ENCODE peak calls at places on chromosome 6, in nine cellular contexts. C is HEK293T; V is stimulated activated naive CD4-positive, alpha-beta T cell; X is uterus; T is GM13977; J is caudate nucleus; G is lower leg skin; F is stimulated activated CD8-positive, alpha-beta memory T cell treated with anti-CD3 and anti-CD28 coated beads, Interleukin-4, amount 100 ng/mL, for 48 hours; N is tibial artery. P is an unnamed sample.

GRCh38 chr6:39686980-39687379 is 38.2 kb downstream of the KIF6 start:
- DNase-seq in G (no peak), N (no peak), V (no peak), X (no peak), J (peak), F (no peak), T (no peak), C (no peak), P (peak)

GRCh38 chr6:53240139-53240538 is 91.5 kb upstream of the GCM1 start:
- DNase-seq in F (no peak), C (no peak), V (no peak), N (no peak), G (no peak), X (no peak), T (no peak), J (no peak), P (no peak)

GRCh38 chr6:100751590-100751989 is 129.5 kb downstream of the ASCC3 start:
- DNase-seq in C (no peak), T (no peak), N (no peak), V (no peak), X (no peak), F (no peak), G (no peak), J (no peak), P (no peak)

GRCh38 chr6:166691199-166691598 is 64.1 kb upstream of the RPS6KA2 start:
- DNase-seq in X (peak), G (no peak), T (no peak), C (no peak), V (no peak), N (no peak), F (no peak), J (no peak), P (no peak)

GRCh38 chr6:128097019-128097418 is 196.2 kb upstream of the THEMIS start:
- DNase-seq in C (no peak), F (no peak), T (no peak), G (no peak), V (no peak), J (no peak), N (no peak), X (no peak), P (no peak)

GRCh38 chr6:166545156-166545555 is 41.3 kb downstream of the RAMACL start:
- DNase-seq in V (no peak), X (no peak), T (no peak), G (peak), C (no peak), J (no peak), F (no peak), N (no peak), P (no peak)

GRCh38 chr6:6707143-6707542 is 118.6 kb downstream of the LY86 start:
- DNase-seq in N (no peak), J (no peak), T (no peak), C (no peak), G (no peak), V (no peak), X (no peak), F (no peak), P (no peak)

GRCh38 chr6:28866342-28867077 is 57.3 kb downstream of the TRIM27 start:
- DNase-seq in C (no peak), T (peak), F (peak), N (peak), X (peak), J (peak), G (peak), V (peak), P (no peak)

GRCh38 chr6:155314773-155315515 is 660 bp upstream of the TFB1M start:
- DNase-seq in F (peak), G (peak), C (peak), T (peak), V (no peak), N (peak), J (peak), X (peak), P (peak)

GRCh38 chr6:131682427-131682826 is 18.8 kb downstream of the OR2A4 start:
- DNase-seq in N (no peak), G (no peak), F (no peak), J (no peak), T (no peak), C (no peak), X (no peak), V (no peak), P (no peak)

GRCh38 chr6:108556864-108557493 is 3.7 kb upstream of the FOXO3 start:
- DNase-seq in X (peak), V (peak), C (no peak), J (peak), T (no peak), G (no peak), F (no peak), N (no peak), P (no peak)

GRCh38 chr6:104484191-104484590 is 375.5 kb downstream of the HACE1 start:
- DNase-seq in G (no peak), T (no peak), C (no peak), X (no peak), N (no peak), J (no peak), F (no peak), V (no peak), P (no peak)

GRCh38 chr6:3152689-3153088 is 4.7 kb downstream of the TUBB2A start:
- DNase-seq in C (no peak), X (no peak), F (no peak), N (no peak), V (no peak), J (no peak), T (no peak), G (no peak), P (no peak)

GRCh38 chr6:83463886-83464285 is 33.0 kb upstream of the ME1 start:
- DNase-seq in T (no peak), F (no peak), V (no peak), C (no peak), X (no peak), N (no peak), G (no peak), J (no peak), P (no peak)

GRCh38 chr6:44527191-44527960 is 139.9 kb downstream of the CDC5L start:
- DNase-seq in T (no peak), V (no peak), F (peak), G (peak), X (no peak), C (no peak), J (no peak), N (no peak), P (no peak)

P was measured in hippocampal formation.